ENCODE peak calls at places on chromosome 4, in nine cellular contexts. One of them, this sample, is unnamed.

GRCh38 chr4:48375651-48376291 is 34.4 kb downstream of the SLAIN2 start:
- DNase-seq in GM12892: no peak
- DNase-seq in hypothalamus: no peak
- DNase-seq in NCI-H1694 treated with DMSO at 0.1 percent for 48 hours: no peak
- DNase-seq in osteocyte: no peak
- DNase-seq in GM04504: no peak
- DNase-seq in activated CD4-positive, alpha-beta T cell treated with anti-CD3 and anti-CD28 coated beads, Interleukin-2, amount 50 U/mL, for 1 hour: no peak
- DNase-seq in GM23248: peak; percentile 80
- DNase-seq in GM03348: peak; percentile 15
- DNase-seq in this sample: peak; percentile 91

GRCh38 chr4:168607215-168607614 is 110.4 kb downstream of the PALLD start:
- DNase-seq in GM12892: no peak
- DNase-seq in hypothalamus: no peak
- DNase-seq in GM04504: no peak
- DNase-seq in osteocyte: no peak
- DNase-seq in GM03348: no peak
- DNase-seq in NCI-H1694 treated with DMSO at 0.1 percent for 48 hours: no peak
- DNase-seq in GM23248: no peak
- DNase-seq in activated CD4-positive, alpha-beta T cell treated with anti-CD3 and anti-CD28 coated beads, Interleukin-2, amount 50 U/mL, for 1 hour: no peak
- DNase-seq in this sample: no peak

GRCh38 chr4:168183717-168184571 is 91.6 kb downstream of the ANXA10 start:
- DNase-seq in activated CD4-positive, alpha-beta T cell treated with anti-CD3 and anti-CD28 coated beads, Interleukin-2, amount 50 U/mL, for 1 hour: no peak
- DNase-seq in GM23248: peak; percentile 61
- DNase-seq in GM03348: peak; percentile 41
- DNase-seq in NCI-H1694 treated with DMSO at 0.1 percent for 48 hours: peak; percentile 30
- DNase-seq in GM04504: peak; percentile 7
- DNase-seq in hypothalamus: no peak
- DNase-seq in GM12892: no peak
- DNase-seq in osteocyte: no peak
- DNase-seq in this sample: peak; percentile 51

GRCh38 chr4:33107813-33108212 is 2387.6 kb downstream of the PCDH7 start:
- DNase-seq in NCI-H1694 treated with DMSO at 0.1 percent for 48 hours: no peak
- DNase-seq in GM23248: peak; percentile 70
- DNase-seq in GM04504: no peak
- DNase-seq in activated CD4-positive, alpha-beta T cell treated with anti-CD3 and anti-CD28 coated beads, Interleukin-2, amount 50 U/mL, for 1 hour: no peak
- DNase-seq in GM12892: no peak
- DNase-seq in hypothalamus: no peak
- DNase-seq in osteocyte: no peak
- DNase-seq in GM03348: peak; percentile 32
- DNase-seq in this sample: peak; percentile 56

GRCh38 chr4:139144161-139144859 is 32.7 kb downstream of the ELF2 start:
- DNase-seq in GM04504: no peak
- DNase-seq in GM12892: no peak
- DNase-seq in NCI-H1694 treated with DMSO at 0.1 percent for 48 hours: no peak
- DNase-seq in hypothalamus: no peak
- DNase-seq in osteocyte: no peak
- DNase-seq in activated CD4-positive, alpha-beta T cell treated with anti-CD3 and anti-CD28 coated beads, Interleukin-2, amount 50 U/mL, for 1 hour: no peak
- DNase-seq in GM03348: peak; percentile 45
- DNase-seq in GM23248: peak; percentile 76
- DNase-seq in this sample: peak; percentile 67

GRCh38 chr4:56530269-56531148 is 24.9 kb downstream of the ARL9 start:
- DNase-seq in activated CD4-positive, alpha-beta T cell treated with anti-CD3 and anti-CD28 coated beads, Interleukin-2, amount 50 U/mL, for 1 hour: peak; percentile 73
- DNase-seq in hypothalamus: peak; percentile 86
- DNase-seq in osteocyte: peak; percentile 91
- DNase-seq in GM23248: peak; percentile 90
- DNase-seq in GM12892: peak; percentile 62
- DNase-seq in NCI-H1694 treated with DMSO at 0.1 percent for 48 hours: peak; percentile 17
- DNase-seq in GM03348: peak; percentile 94
- DNase-seq in GM04504: peak; percentile 33
- DNase-seq in this sample: peak; percentile 77

GRCh38 chr4:101102114-101102752 is 245.1 kb downstream of the PPP3CA start:
- DNase-seq in activated CD4-positive, alpha-beta T cell treated with anti-CD3 and anti-CD28 coated beads, Interleukin-2, amount 50 U/mL, for 1 hour: no peak
- DNase-seq in GM03348: peak; percentile 71
- DNase-seq in NCI-H1694 treated with DMSO at 0.1 percent for 48 hours: peak; percentile 84
- DNase-seq in osteocyte: peak; percentile 88
- DNase-seq in GM23248: peak; percentile 68
- DNase-seq in GM04504: peak; percentile 55
- DNase-seq in GM12892: no peak
- DNase-seq in hypothalamus: peak; percentile 7
- DNase-seq in this sample: peak; percentile 89

GRCh38 chr4:10115271-10115656 is 1.3 kb downstream of the WDR1 start:
- DNase-seq in activated CD4-positive, alpha-beta T cell treated with anti-CD3 and anti-CD28 coated beads, Interleukin-2, amount 50 U/mL, for 1 hour: no peak
- DNase-seq in NCI-H1694 treated with DMSO at 0.1 percent for 48 hours: no peak
- DNase-seq in hypothalamus: no peak
- DNase-seq in GM23248: peak; percentile 85
- DNase-seq in GM04504: no peak
- DNase-seq in GM12892: no peak
- DNase-seq in GM03348: peak; percentile 66
- DNase-seq in osteocyte: no peak
- DNase-seq in this sample: peak; percentile 66

GRCh38 chr4:151415978-151416377 is 7.0 kb downstream of the FHIP1A start:
- DNase-seq in hypothalamus: no peak
- DNase-seq in osteocyte: no peak
- DNase-seq in GM23248: peak; percentile 70
- DNase-seq in NCI-H1694 treated with DMSO at 0.1 percent for 48 hours: no peak
- DNase-seq in GM04504: peak; percentile 34
- DNase-seq in activated CD4-positive, alpha-beta T cell treated with anti-CD3 and anti-CD28 coated beads, Interleukin-2, amount 50 U/mL, for 1 hour: no peak
- DNase-seq in GM12892: no peak
- DNase-seq in GM03348: peak; percentile 65
- DNase-seq in this sample: peak; percentile 75

GRCh38 chr4:67918428-67918827 is 34.6 kb upstream of the TMPRSS11D start:
- DNase-seq in osteocyte: no peak
- DNase-seq in GM04504: no peak
- DNase-seq in GM03348: no peak
- DNase-seq in activated CD4-positive, alpha-beta T cell treated with anti-CD3 and anti-CD28 coated beads, Interleukin-2, amount 50 U/mL, for 1 hour: no peak
- DNase-seq in hypothalamus: no peak
- DNase-seq in GM23248: peak; percentile 14
- DNase-seq in GM12892: no peak
- DNase-seq in NCI-H1694 treated with DMSO at 0.1 percent for 48 hours: no peak
- DNase-seq in this sample: no peak

GRCh38 chr4:73740353-73740778 is at the start of gene CXCL8:
- DNase-seq in osteocyte: no peak
- DNase-seq in GM04504: peak; percentile 74
- DNase-seq in activated CD4-positive, alpha-beta T cell treated with anti-CD3 and anti-CD28 coated beads, Interleukin-2, amount 50 U/mL, for 1 hour: no peak
- DNase-seq in GM12892: no peak
- DNase-seq in GM23248: peak; percentile 83
- DNase-seq in GM03348: peak; percentile 33
- DNase-seq in NCI-H1694 treated with DMSO at 0.1 percent for 48 hours: no peak
- DNase-seq in hypothalamus: peak; percentile 2
- DNase-seq in this sample: peak; percentile 88

This sample was measured in fibroblast of mammary gland.